ENCODE peak calls at places on chromosomes 12 and 14, in six cellular contexts. One of them, this sample, is unnamed.

GRCh38 chr14:35932659-35933159 is 106.6 kb downstream of the BRMS1L start:
- DNase-seq in ovary: no peak
- DNase-seq in endodermal cell: no peak
- DNase-seq in Peyer's patch: no peak
- DNase-seq in upper lobe of right lung: no peak
- DNase-seq in heart right ventricle: no peak
- DNase-seq in this sample: no peak

GRCh38 chr14:94671870-94672444 is 59.8 kb downstream of the SERPINA3 start:
- DNase-seq in ovary: no peak
- DNase-seq in endodermal cell: peak; percentile 36
- DNase-seq in Peyer's patch: no peak
- DNase-seq in upper lobe of right lung: peak; percentile 40
- DNase-seq in heart right ventricle: no peak
- DNase-seq in this sample: no peak

GRCh38 chr12:29544428-29545101 is 47.1 kb upstream of the OVCH1 start:
- DNase-seq in ovary: no peak
- DNase-seq in endodermal cell: no peak
- DNase-seq in Peyer's patch: no peak
- DNase-seq in upper lobe of right lung: no peak
- DNase-seq in heart right ventricle: no peak
- DNase-seq in this sample: no peak

GRCh38 chr14:34678306-34678705 is 36.1 kb downstream of the CFL2 start:
- DNase-seq in ovary: no peak
- DNase-seq in endodermal cell: no peak
- DNase-seq in Peyer's patch: no peak
- DNase-seq in upper lobe of right lung: no peak
- DNase-seq in heart right ventricle: no peak
- DNase-seq in this sample: no peak

GRCh38 chr12:120534703-120535655 is 823 bp downstream of the RNF10 start:
- DNase-seq in ovary: peak; percentile 60
- DNase-seq in endodermal cell: peak; percentile 85
- DNase-seq in Peyer's patch: peak; percentile 73
- DNase-seq in upper lobe of right lung: peak; percentile 77
- DNase-seq in heart right ventricle: peak; percentile 37
- DNase-seq in this sample: peak; percentile 51

GRCh38 chr12:121849660-121850059 is 9.0 kb downstream of the HPD start:
- DNase-seq in ovary: no peak
- DNase-seq in endodermal cell: peak; percentile 61
- DNase-seq in Peyer's patch: no peak
- DNase-seq in upper lobe of right lung: no peak
- DNase-seq in heart right ventricle: no peak
- DNase-seq in this sample: no peak

GRCh38 chr12:20105938-20106337 is 262.4 kb upstream of the PDE3A start:
- DNase-seq in ovary: no peak
- DNase-seq in endodermal cell: no peak
- DNase-seq in Peyer's patch: no peak
- DNase-seq in upper lobe of right lung: no peak
- DNase-seq in heart right ventricle: no peak
- DNase-seq in this sample: no peak

GRCh38 chr12:28507055-28507454 is 316.8 kb downstream of the CCDC91 start:
- DNase-seq in ovary: no peak
- DNase-seq in endodermal cell: no peak
- DNase-seq in Peyer's patch: no peak
- DNase-seq in upper lobe of right lung: no peak
- DNase-seq in heart right ventricle: no peak
- DNase-seq in this sample: no peak

GRCh38 chr14:100840286-100840685 is 14.4 kb downstream of the MEG3 start:
- DNase-seq in ovary: peak; percentile 34
- DNase-seq in endodermal cell: no peak
- DNase-seq in Peyer's patch: peak; percentile 14
- DNase-seq in upper lobe of right lung: no peak
- DNase-seq in heart right ventricle: no peak
- DNase-seq in this sample: no peak

GRCh38 chr14:53493895-53494294 is 340.8 kb upstream of the DDHD1 start:
- DNase-seq in ovary: no peak
- DNase-seq in endodermal cell: peak; percentile 48
- DNase-seq in Peyer's patch: no peak
- DNase-seq in upper lobe of right lung: no peak
- DNase-seq in heart right ventricle: no peak
- DNase-seq in this sample: no peak

GRCh38 chr12:67141405-67142018 is 127.6 kb upstream of the CAND1 start:
- DNase-seq in ovary: no peak
- DNase-seq in endodermal cell: peak; percentile 54
- DNase-seq in Peyer's patch: no peak
- DNase-seq in upper lobe of right lung: no peak
- DNase-seq in heart right ventricle: no peak
- DNase-seq in this sample: no peak

GRCh38 chr14:105484069-105484996 is 2.4 kb upstream of the CRIP1 start:
- DNase-seq in ovary: no peak
- DNase-seq in endodermal cell: no peak
- DNase-seq in Peyer's patch: no peak
- DNase-seq in upper lobe of right lung: no peak
- DNase-seq in heart right ventricle: peak; percentile 67
- DNase-seq in this sample: peak; percentile 77
- H3K27ac ChIP-seq in ovary: no peak overlapping the region
- H3K27ac ChIP-seq in endodermal cell: no peak overlapping the region
- H3K27ac ChIP-seq in Peyer's patch: peak overlapping the region; percentile 88
- H3K27ac ChIP-seq in upper lobe of right lung: peak overlapping the region; percentile 47
- H3K27ac ChIP-seq in heart right ventricle: peak overlapping the region; percentile 89
- H3K27ac ChIP-seq in this sample: peak overlapping the region; percentile 96

GRCh38 chr12:106122004-106122403 is 16.8 kb downstream of the NUAK1 start:
- DNase-seq in ovary: no peak
- DNase-seq in endodermal cell: no peak
- DNase-seq in Peyer's patch: no peak
- DNase-seq in upper lobe of right lung: no peak
- DNase-seq in heart right ventricle: no peak
- DNase-seq in this sample: no peak

GRCh38 chr12:106118278-106118820 is 20.4 kb downstream of the NUAK1 start:
- DNase-seq in ovary: no peak
- DNase-seq in endodermal cell: no peak
- DNase-seq in Peyer's patch: no peak
- DNase-seq in upper lobe of right lung: no peak
- DNase-seq in heart right ventricle: no peak
- DNase-seq in this sample: no peak

GRCh38 chr12:106120578-106121105 is 18.1 kb downstream of the NUAK1 start:
- DNase-seq in ovary: peak; percentile 50
- DNase-seq in endodermal cell: no peak
- DNase-seq in Peyer's patch: no peak
- DNase-seq in upper lobe of right lung: no peak
- DNase-seq in heart right ventricle: peak; percentile 48
- DNase-seq in this sample: no peak

GRCh38 chr12:106123110-106123509 is 15.6 kb downstream of the NUAK1 start:
- DNase-seq in ovary: no peak
- DNase-seq in endodermal cell: peak; percentile 11
- DNase-seq in Peyer's patch: no peak
- DNase-seq in upper lobe of right lung: no peak
- DNase-seq in heart right ventricle: no peak
- DNase-seq in this sample: no peak

DNA sequence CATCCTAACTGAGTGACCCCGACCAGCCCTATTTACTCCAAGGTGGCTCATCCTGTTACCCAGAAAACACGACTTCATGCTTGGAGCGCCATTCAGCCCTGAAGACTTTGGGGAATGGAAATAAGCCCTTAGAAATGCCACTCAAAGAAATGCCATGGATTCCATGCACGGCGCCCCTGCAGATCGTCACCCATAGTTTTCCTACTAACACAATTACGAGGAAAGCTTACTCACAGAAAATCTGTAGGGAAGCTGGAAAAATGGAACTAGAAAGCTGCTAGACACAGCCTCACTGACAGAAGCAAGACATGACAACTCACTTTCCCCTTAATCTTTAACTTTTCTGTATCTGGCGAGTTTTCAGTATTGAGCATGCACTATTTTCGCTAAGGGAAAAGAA is 19.5 kb downstream of the NUAK1 start:
- DNase-seq in ovary: no peak
- DNase-seq in endodermal cell: no peak
- DNase-seq in Peyer's patch: no peak
- DNase-seq in upper lobe of right lung: no peak
- DNase-seq in heart right ventricle: no peak
- DNase-seq in this sample: no peak
- H3K4me1 ChIP-seq in ovary: peaks cover 9% of the 10 kb centered on the region
- H3K4me1 ChIP-seq in endodermal cell: peaks cover 18% of the 10 kb centered on the region
- H3K4me1 ChIP-seq in Peyer's patch: no peaks in the 10 kb centered on the region
- H3K4me1 ChIP-seq in upper lobe of right lung: peaks cover 30% of the 10 kb centered on the region
- H3K4me1 ChIP-seq in heart right ventricle: peaks cover 93% of the 10 kb centered on the region
- H3K4me1 ChIP-seq in this sample: no peaks in the 10 kb centered on the region

GRCh38 chr12:100229036-100229635 is 28.5 kb downstream of the ACTR6 start:
- DNase-seq in ovary: no peak
- DNase-seq in endodermal cell: peak; percentile 51
- DNase-seq in Peyer's patch: no peak
- DNase-seq in upper lobe of right lung: no peak
- DNase-seq in heart right ventricle: no peak
- DNase-seq in this sample: no peak
- TF ChIP-seq CTCF in ovary: no peak
- TF ChIP-seq CTCF in endodermal cell: no peak
- TF ChIP-seq CTCF in Peyer's patch: no peak
- TF ChIP-seq CTCF in upper lobe of right lung: no peak
- TF ChIP-seq CTCF in heart right ventricle: no peak
- TF ChIP-seq CTCF in this sample: no peak

GRCh38 chr12:131223171-131223761 is 269.6 kb downstream of the ADGRD1 start:
- DNase-seq in ovary: no peak
- DNase-seq in endodermal cell: peak; percentile 51
- DNase-seq in Peyer's patch: peak; percentile 21
- DNase-seq in upper lobe of right lung: no peak
- DNase-seq in heart right ventricle: no peak
- DNase-seq in this sample: no peak
- H3K27ac ChIP-seq in ovary: no peak overlapping the region
- H3K27ac ChIP-seq in endodermal cell: no peak overlapping the region
- H3K27ac ChIP-seq in Peyer's patch: no peak overlapping the region
- H3K27ac ChIP-seq in upper lobe of right lung: no peak overlapping the region
- H3K27ac ChIP-seq in heart right ventricle: no peak overlapping the region
- H3K27ac ChIP-seq in this sample: no peak overlapping the region

GRCh38 chr12:53169644-53170043 is 10.9 kb upstream of the ZNF740 start:
- DNase-seq in ovary: no peak
- DNase-seq in endodermal cell: no peak
- DNase-seq in Peyer's patch: no peak
- DNase-seq in upper lobe of right lung: no peak
- DNase-seq in heart right ventricle: no peak
- DNase-seq in this sample: no peak
- H3K4me1 ChIP-seq in ovary: no peaks in the 10 kb centered on the region
- H3K4me1 ChIP-seq in endodermal cell: no peaks in the 10 kb centered on the region
- H3K4me1 ChIP-seq in Peyer's patch: no peaks in the 10 kb centered on the region
- H3K4me1 ChIP-seq in upper lobe of right lung: no peaks in the 10 kb centered on the region
- H3K4me1 ChIP-seq in heart right ventricle: no peaks in the 10 kb centered on the region
- H3K4me1 ChIP-seq in this sample: no peaks in the 10 kb centered on the region

GRCh38 chr12:112855375-112855774 is 51.4 kb upstream of the OAS1 start:
- DNase-seq in ovary: no peak
- DNase-seq in endodermal cell: peak; percentile 84
- DNase-seq in Peyer's patch: no peak
- DNase-seq in upper lobe of right lung: no peak
- DNase-seq in heart right ventricle: no peak
- DNase-seq in this sample: no peak
- TF ChIP-seq CTCF in ovary: no peak
- TF ChIP-seq CTCF in endodermal cell: peak; percentile 57
- TF ChIP-seq CTCF in Peyer's patch: no peak
- TF ChIP-seq CTCF in upper lobe of right lung: no peak
- TF ChIP-seq CTCF in heart right ventricle: no peak
- TF ChIP-seq CTCF in this sample: no peak

DNA sequence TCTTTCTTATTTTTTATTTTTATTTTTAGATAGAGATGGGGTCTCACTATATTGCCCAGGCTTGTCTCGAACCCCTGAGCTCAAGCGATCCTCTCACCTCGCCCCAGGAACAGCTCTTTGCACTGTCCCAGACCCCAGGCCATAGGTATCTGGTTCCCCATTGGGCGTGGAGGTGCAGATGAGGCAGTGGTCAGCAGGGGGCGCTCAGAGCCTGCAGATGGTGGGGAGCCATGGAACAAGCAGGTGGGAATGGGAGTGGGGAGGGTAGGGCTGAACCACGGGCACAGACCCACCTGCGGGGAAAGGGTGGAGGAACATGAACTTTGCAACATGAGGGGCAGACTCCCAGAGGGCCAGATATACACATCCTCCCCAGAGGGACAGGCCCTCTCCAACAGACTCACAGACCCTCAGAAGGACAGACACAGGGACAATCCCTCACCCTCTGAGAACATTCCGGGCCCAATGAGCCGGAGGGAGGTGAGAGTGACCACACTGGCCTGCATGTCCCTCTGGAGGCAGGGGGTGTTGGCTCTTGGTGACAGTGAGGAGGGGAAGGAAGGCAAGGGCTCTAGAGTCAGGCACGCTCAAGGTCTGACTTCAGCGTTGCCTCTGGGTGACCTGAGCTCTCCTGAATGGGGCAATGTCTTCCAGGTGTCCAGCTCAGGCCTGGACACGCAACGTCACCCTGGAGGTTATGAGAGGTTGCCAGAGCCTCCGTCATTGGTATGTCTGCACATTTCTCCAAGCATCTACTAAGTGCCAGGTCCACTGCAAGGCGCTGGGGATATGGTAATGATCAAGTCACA is 34.9 kb downstream of the KRT80 start:
- DNase-seq in ovary: peak; percentile 86
- DNase-seq in endodermal cell: peak; percentile 99
- DNase-seq in Peyer's patch: peak; percentile 87
- DNase-seq in upper lobe of right lung: peak; percentile 88
- DNase-seq in heart right ventricle: peak; percentile 82
- DNase-seq in this sample: peak; percentile 73
- H3K27ac ChIP-seq in ovary: no peak overlapping the region
- H3K27ac ChIP-seq in endodermal cell: no peak overlapping the region
- H3K27ac ChIP-seq in Peyer's patch: no peak overlapping the region
- H3K27ac ChIP-seq in upper lobe of right lung: no peak overlapping the region
- H3K27ac ChIP-seq in heart right ventricle: no peak overlapping the region
- H3K27ac ChIP-seq in this sample: no peak overlapping the region

GRCh38 chr12:131815132-131815531 is 13.1 kb upstream of the MMP17 start:
- DNase-seq in ovary: no peak
- DNase-seq in endodermal cell: no peak
- DNase-seq in Peyer's patch: no peak
- DNase-seq in upper lobe of right lung: no peak
- DNase-seq in heart right ventricle: no peak
- DNase-seq in this sample: no peak

GRCh38 chr12:131818821-131819585 is 9.2 kb upstream of the MMP17 start:
- DNase-seq in ovary: no peak
- DNase-seq in endodermal cell: no peak
- DNase-seq in Peyer's patch: no peak
- DNase-seq in upper lobe of right lung: no peak
- DNase-seq in heart right ventricle: no peak
- DNase-seq in this sample: no peak

GRCh38 chr12:131817241-131817640 is 11.0 kb upstream of the MMP17 start:
- DNase-seq in ovary: no peak
- DNase-seq in endodermal cell: peak; percentile 34
- DNase-seq in Peyer's patch: no peak
- DNase-seq in upper lobe of right lung: no peak
- DNase-seq in heart right ventricle: no peak
- DNase-seq in this sample: no peak

GRCh38 chr12:131810672-131811071 is 17.5 kb upstream of the MMP17 start:
- DNase-seq in ovary: no peak
- DNase-seq in endodermal cell: no peak
- DNase-seq in Peyer's patch: no peak
- DNase-seq in upper lobe of right lung: no peak
- DNase-seq in heart right ventricle: no peak
- DNase-seq in this sample: no peak

GRCh38 chr12:131816495-131816894 is 11.7 kb upstream of the MMP17 start:
- DNase-seq in ovary: no peak
- DNase-seq in endodermal cell: no peak
- DNase-seq in Peyer's patch: no peak
- DNase-seq in upper lobe of right lung: no peak
- DNase-seq in heart right ventricle: no peak
- DNase-seq in this sample: no peak
- H3K4me1 ChIP-seq in ovary: no peaks in the 10 kb centered on the region
- H3K4me1 ChIP-seq in endodermal cell: no peaks in the 10 kb centered on the region
- H3K4me1 ChIP-seq in Peyer's patch: no peaks in the 10 kb centered on the region
- H3K4me1 ChIP-seq in upper lobe of right lung: no peaks in the 10 kb centered on the region
- H3K4me1 ChIP-seq in heart right ventricle: no peaks in the 10 kb centered on the region
- H3K4me1 ChIP-seq in this sample: no peaks in the 10 kb centered on the region

This sample was measured in CD8-positive, alpha-beta T cell.